ENCODE peak calls at places on chromosomes 2 and 18, in five cellular contexts. One of them, this sample, is unnamed.
A peak's percentile ranks its signal among the peaks of the same experiment; 100 is the strongest.

GRCh38 chr18:8546677-8547076 is 62.6 kb upstream of the RAB12 start:
- DNase-seq in left ventricle myocardium superior: no peak
- DNase-seq in GM23248: no peak
- DNase-seq in left lobe of liver: no peak
- DNase-seq in Daoy: no peak
- DNase-seq in this sample: no peak

GRCh38 chr2:77421971-77422370 is 100.2 kb downstream of the LRRTM4 start:
- DNase-seq in left ventricle myocardium superior: no peak
- DNase-seq in GM23248: no peak
- DNase-seq in left lobe of liver: no peak
- DNase-seq in Daoy: no peak
- DNase-seq in this sample: no peak

GRCh38 chr2:201806442-201806841 is at the start of gene CDK15:
- DNase-seq in left ventricle myocardium superior: no peak
- DNase-seq in GM23248: peak; percentile 65
- DNase-seq in left lobe of liver: no peak
- DNase-seq in Daoy: peak; percentile 57
- DNase-seq in this sample: no peak

GRCh38 chr2:79717364-79718007 is 204.6 kb downstream of the CTNNA2 start:
- DNase-seq in left ventricle myocardium superior: no peak
- DNase-seq in GM23248: peak; percentile 69
- DNase-seq in left lobe of liver: no peak
- DNase-seq in Daoy: no peak
- DNase-seq in this sample: no peak

GRCh38 chr2:46252891-46253659 is 44.1 kb upstream of the EPAS1 start:
- DNase-seq in left ventricle myocardium superior: peak; percentile 84
- DNase-seq in GM23248: peak; percentile 70
- DNase-seq in left lobe of liver: peak; percentile 85
- DNase-seq in Daoy: no peak
- DNase-seq in this sample: no peak

GRCh38 chr18:76357585-76358265 is 137.3 kb downstream of the ZNF516 start:
- DNase-seq in left ventricle myocardium superior: no peak
- DNase-seq in GM23248: no peak
- DNase-seq in left lobe of liver: no peak
- DNase-seq in Daoy: no peak
- DNase-seq in this sample: peak; percentile 10

GRCh38 chr2:62662548-62662947 is 43.0 kb upstream of the EHBP1 start:
- DNase-seq in left ventricle myocardium superior: no peak
- DNase-seq in GM23248: peak; percentile 12
- DNase-seq in left lobe of liver: no peak
- DNase-seq in Daoy: no peak
- DNase-seq in this sample: no peak

GRCh38 chr18:27843783-27844415 is 333.0 kb downstream of the CDH2 start:
- DNase-seq in left ventricle myocardium superior: no peak
- DNase-seq in GM23248: peak; percentile 36
- DNase-seq in left lobe of liver: no peak
- DNase-seq in Daoy: peak; percentile 72
- DNase-seq in this sample: no peak

GRCh38 chr18:59015531-59016152 is 124.0 kb upstream of the SEC11C start:
- DNase-seq in left ventricle myocardium superior: no peak
- DNase-seq in GM23248: no peak
- DNase-seq in left lobe of liver: no peak
- DNase-seq in Daoy: no peak
- DNase-seq in this sample: no peak

GRCh38 chr2:148021059-148021985 is at the start of gene MBD5:
- DNase-seq in left ventricle myocardium superior: peak; percentile 45
- DNase-seq in GM23248: peak; percentile 70
- DNase-seq in left lobe of liver: no peak
- DNase-seq in Daoy: peak; percentile 30
- DNase-seq in this sample: no peak

GRCh38 chr2:238979636-238980035 is 131.8 kb downstream of the TWIST2 start:
- DNase-seq in left ventricle myocardium superior: no peak
- DNase-seq in GM23248: no peak
- DNase-seq in left lobe of liver: no peak
- DNase-seq in Daoy: no peak
- DNase-seq in this sample: no peak

GRCh38 chr18:22552254-22552653 is 134.5 kb upstream of the CTAGE1 start:
- DNase-seq in left ventricle myocardium superior: no peak
- DNase-seq in GM23248: peak; percentile 18
- DNase-seq in left lobe of liver: no peak
- DNase-seq in Daoy: peak; percentile 66
- DNase-seq in this sample: no peak

GRCh38 chr2:239204143-239204875 is 196.5 kb downstream of the HDAC4 start:
- DNase-seq in left ventricle myocardium superior: peak; percentile 27
- DNase-seq in GM23248: no peak
- DNase-seq in left lobe of liver: no peak
- DNase-seq in Daoy: no peak
- DNase-seq in this sample: no peak

GRCh38 chr2:48479923-48480322 is 50.0 kb upstream of the STON1 start:
- DNase-seq in left ventricle myocardium superior: no peak
- DNase-seq in GM23248: no peak
- DNase-seq in left lobe of liver: no peak
- DNase-seq in Daoy: no peak
- DNase-seq in this sample: no peak

GRCh38 chr2:169715379-169716228 is 18.0 kb upstream of the KLHL23 start:
- DNase-seq in left ventricle myocardium superior: no peak
- DNase-seq in GM23248: peak; percentile 36
- DNase-seq in left lobe of liver: peak; percentile 80
- DNase-seq in Daoy: peak; percentile 45
- DNase-seq in this sample: no peak

GRCh38 chr2:32436150-32436549 is 79.3 kb downstream of the BIRC6 start:
- DNase-seq in left ventricle myocardium superior: no peak
- DNase-seq in GM23248: no peak
- DNase-seq in left lobe of liver: no peak
- DNase-seq in Daoy: no peak
- DNase-seq in this sample: no peak

This sample was measured in ecto neural progenitor cell.